ENCODE peak calls at places on chromosomes 4 and X, in ten cellular contexts. One of them, this sample, is unnamed.

GRCh38 chr4:170853422-170854021 is 763.8 kb upstream of the AADAT start:
- DNase-seq in left ventricle myocardium inferior: peak; percentile 14
- DNase-seq in NK-92 treated with Interleukin-12 subunit alpha and Interleukin-12 subunit beta, amount 100 ng/mL, for 24 hours: no peak
- DNase-seq in sciatic nerve: peak; percentile 56
- DNase-seq in NCI-H1417: no peak
- DNase-seq in cardiac muscle cell: no peak
- DNase-seq in posterior cingulate gyrus: no peak
- DNase-seq in memory B cell: no peak
- DNase-seq in LoVo: peak; percentile 59
- DNase-seq in Peyer's patch: peak; percentile 65
- DNase-seq in this sample: peak; percentile 9

GRCh38 chrX:43225626-43226328 is 430.3 kb upstream of the MAOA start:
- DNase-seq in left ventricle myocardium inferior: no peak
- DNase-seq in NK-92 treated with Interleukin-12 subunit alpha and Interleukin-12 subunit beta, amount 100 ng/mL, for 24 hours: no peak
- DNase-seq in sciatic nerve: no peak
- DNase-seq in NCI-H1417: no peak
- DNase-seq in cardiac muscle cell: no peak
- DNase-seq in posterior cingulate gyrus: no peak
- DNase-seq in memory B cell: no peak
- DNase-seq in LoVo: peak; percentile 30
- DNase-seq in Peyer's patch: no peak
- DNase-seq in this sample: no peak

GRCh38 chrX:66053414-66053813 is 13.5 kb upstream of the VSIG4 start:
- DNase-seq in left ventricle myocardium inferior: no peak
- DNase-seq in NK-92 treated with Interleukin-12 subunit alpha and Interleukin-12 subunit beta, amount 100 ng/mL, for 24 hours: no peak
- DNase-seq in sciatic nerve: no peak
- DNase-seq in NCI-H1417: no peak
- DNase-seq in cardiac muscle cell: no peak
- DNase-seq in posterior cingulate gyrus: no peak
- DNase-seq in memory B cell: no peak
- DNase-seq in LoVo: no peak
- DNase-seq in Peyer's patch: no peak
- DNase-seq in this sample: no peak

GRCh38 chrX:140525448-140525847 is 20.6 kb upstream of the SOX3 start:
- DNase-seq in left ventricle myocardium inferior: no peak
- DNase-seq in NK-92 treated with Interleukin-12 subunit alpha and Interleukin-12 subunit beta, amount 100 ng/mL, for 24 hours: no peak
- DNase-seq in sciatic nerve: no peak
- DNase-seq in NCI-H1417: no peak
- DNase-seq in cardiac muscle cell: peak; percentile 34
- DNase-seq in posterior cingulate gyrus: no peak
- DNase-seq in memory B cell: no peak
- DNase-seq in LoVo: no peak
- DNase-seq in Peyer's patch: no peak
- DNase-seq in this sample: peak; percentile 61

GRCh38 chrX:9797961-9798360 is 11.7 kb downstream of the SHROOM2 start:
- DNase-seq in left ventricle myocardium inferior: no peak
- DNase-seq in NK-92 treated with Interleukin-12 subunit alpha and Interleukin-12 subunit beta, amount 100 ng/mL, for 24 hours: no peak
- DNase-seq in sciatic nerve: no peak
- DNase-seq in NCI-H1417: no peak
- DNase-seq in cardiac muscle cell: no peak
- DNase-seq in posterior cingulate gyrus: no peak
- DNase-seq in memory B cell: no peak
- DNase-seq in LoVo: no peak
- DNase-seq in Peyer's patch: no peak
- DNase-seq in this sample: no peak

GRCh38 chr4:139619644-139620043 is 46.0 kb upstream of the MGST2 start:
- DNase-seq in left ventricle myocardium inferior: no peak
- DNase-seq in NK-92 treated with Interleukin-12 subunit alpha and Interleukin-12 subunit beta, amount 100 ng/mL, for 24 hours: no peak
- DNase-seq in sciatic nerve: no peak
- DNase-seq in NCI-H1417: no peak
- DNase-seq in cardiac muscle cell: peak; percentile 50
- DNase-seq in posterior cingulate gyrus: no peak
- DNase-seq in memory B cell: no peak
- DNase-seq in LoVo: peak; percentile 32
- DNase-seq in Peyer's patch: peak; percentile 50
- DNase-seq in this sample: peak; percentile 40

GRCh38 chrX:19064175-19064574 is 58.1 kb downstream of the ADGRG2 start:
- DNase-seq in left ventricle myocardium inferior: no peak
- DNase-seq in NK-92 treated with Interleukin-12 subunit alpha and Interleukin-12 subunit beta, amount 100 ng/mL, for 24 hours: no peak
- DNase-seq in sciatic nerve: no peak
- DNase-seq in NCI-H1417: no peak
- DNase-seq in cardiac muscle cell: peak; percentile 18
- DNase-seq in posterior cingulate gyrus: no peak
- DNase-seq in memory B cell: no peak
- DNase-seq in LoVo: no peak
- DNase-seq in Peyer's patch: no peak
- DNase-seq in this sample: no peak

GRCh38 chr4:25702848-25703247 is 47.2 kb downstream of the SLC34A2 start:
- DNase-seq in left ventricle myocardium inferior: peak; percentile 40
- DNase-seq in NK-92 treated with Interleukin-12 subunit alpha and Interleukin-12 subunit beta, amount 100 ng/mL, for 24 hours: no peak
- DNase-seq in sciatic nerve: no peak
- DNase-seq in NCI-H1417: no peak
- DNase-seq in cardiac muscle cell: peak; percentile 85
- DNase-seq in posterior cingulate gyrus: peak; percentile 31
- DNase-seq in memory B cell: no peak
- DNase-seq in LoVo: no peak
- DNase-seq in Peyer's patch: no peak
- DNase-seq in this sample: peak; percentile 75

GRCh38 chrX:66012094-66012534 is 27.8 kb downstream of the VSIG4 start:
- DNase-seq in left ventricle myocardium inferior: no peak
- DNase-seq in NK-92 treated with Interleukin-12 subunit alpha and Interleukin-12 subunit beta, amount 100 ng/mL, for 24 hours: peak; percentile 59
- DNase-seq in sciatic nerve: no peak
- DNase-seq in NCI-H1417: no peak
- DNase-seq in cardiac muscle cell: no peak
- DNase-seq in posterior cingulate gyrus: no peak
- DNase-seq in memory B cell: no peak
- DNase-seq in LoVo: no peak
- DNase-seq in Peyer's patch: peak; percentile 81
- DNase-seq in this sample: no peak

GRCh38 chr4:182628540-182628939 is 288.6 kb downstream of the DCTD start:
- DNase-seq in left ventricle myocardium inferior: no peak
- DNase-seq in NK-92 treated with Interleukin-12 subunit alpha and Interleukin-12 subunit beta, amount 100 ng/mL, for 24 hours: no peak
- DNase-seq in sciatic nerve: no peak
- DNase-seq in NCI-H1417: no peak
- DNase-seq in cardiac muscle cell: no peak
- DNase-seq in posterior cingulate gyrus: no peak
- DNase-seq in memory B cell: no peak
- DNase-seq in LoVo: no peak
- DNase-seq in Peyer's patch: no peak
- DNase-seq in this sample: no peak